ENCODE peak calls at places on chromosomes 6 and 20, in five cellular contexts. U is T-helper 2 cell; T is stimulated activated naive CD4-positive, alpha-beta T cell; D is mesendoderm; J is memory B cell. I is an unnamed sample.

GRCh38 chr6:52365871-52366540 is 4.1 kb downstream of the PAQR8 start:
- DNase-seq in T (no peak), J (no peak), D (no peak), U (no peak), I (no peak)

GRCh38 chr6:144377586-144377985 is 92.5 kb downstream of the UTRN start:
- DNase-seq in J (no peak), U (no peak), T (no peak), D (no peak), I (no peak)

GRCh38 chr6:37675100-37675499 is 22.6 kb downstream of the MDGA1 start:
- DNase-seq in D (no peak), U (no peak), J (no peak), T (no peak), I (no peak)

GRCh38 chr6:43771210-43771857 is 1.3 kb downstream of the VEGFA start:
- DNase-seq in J (peak), U (peak), T (peak), D (peak), I (peak)

GRCh38 chr6:37177083-37177949 is 7.4 kb downstream of the PIM1 start:
- DNase-seq in U (no peak), D (peak), J (no peak), T (no peak), I (no peak)

GRCh38 chr6:137495652-137496391 is 1.6 kb upstream of the OLIG3 start:
- DNase-seq in D (no peak), J (no peak), U (no peak), T (peak), I (no peak)

GRCh38 chr6:150076196-150076893 is 7.4 kb upstream of the ULBP3 start:
- DNase-seq in T (no peak), U (no peak), D (peak), J (no peak), I (no peak)

GRCh38 chr6:15653581-15653980 is 9.2 kb downstream of the DTNBP1 start:
- DNase-seq in J (no peak), D (no peak), T (no peak), U (no peak), I (no peak)

GRCh38 chr6:103534814-103535213 is 1324.9 kb downstream of the HACE1 start:
- DNase-seq in D (peak), T (no peak), U (no peak), J (no peak), I (no peak)

GRCh38 chr20:53872561-53873248 is 197.7 kb downstream of the BCAS1 start:
- DNase-seq in D (no peak), J (no peak), T (no peak), U (peak), I (no peak)

GRCh38 chr6:90397047-90397446 is 100.4 kb upstream of the BACH2 start:
- DNase-seq in T (no peak), U (no peak), J (no peak), D (peak), I (no peak)

GRCh38 chr20:46899619-46900018 is 5.0 kb downstream of the EYA2 start:
- DNase-seq in J (no peak), U (no peak), T (no peak), D (no peak), I (no peak)

GRCh38 chr20:48310312-48310711 is 517.5 kb downstream of the PREX1 start:
- DNase-seq in U (no peak), T (no peak), D (no peak), J (no peak), I (no peak)

GRCh38 chr6:151107897-151108427 is 131.8 kb upstream of the AKAP12 start:
- DNase-seq in U (no peak), T (no peak), D (no peak), J (no peak), I (no peak)

GRCh38 chr6:150269857-150270223 is 99.0 kb upstream of the IYD start:
- DNase-seq in T (no peak), J (no peak), U (no peak), D (peak), I (no peak)

I was measured in GM19239.